ENCODE peak calls at places on chromosomes 1 and 21, in nine cellular contexts. O is CD4-positive, alpha-beta T cell; Q is PC-3; K is 8988T; S is cardiac fibroblast; A is PC-9; D is T-helper 2 cell; U is heart right ventricle; X is hippocampal formation. P is an unnamed sample.

GRCh38 chr1:83901547-83902155 is 97.3 kb downstream of the TTLL7 start:
- DNase-seq in D (no peak), Q (peak; percentile 97), S (peak; percentile 90), X (no peak), O (no peak), K (no peak), A (peak; percentile 15), U (no peak), P (peak; percentile 95)

GRCh38 chr1:110523011-110523410 is 4.0 kb upstream of the KCNA10 start:
- DNase-seq in D (no peak), O (no peak), U (no peak), K (no peak), Q (no peak), S (peak; percentile 2), A (no peak), X (no peak), P (peak; percentile 19)

GRCh38 chr21:25964009-25964408 is 206.6 kb downstream of the APP start:
- DNase-seq in Q (peak; percentile 66), D (no peak), A (no peak), U (peak; percentile 27), O (no peak), X (no peak), S (peak; percentile 63), K (no peak), P (peak; percentile 81)

GRCh38 chr1:159900086-159900680 is at the start of gene CFAP45:
- DNase-seq in X (no peak), U (peak; percentile 83), O (no peak), K (no peak), D (no peak), S (peak; percentile 75), A (peak; percentile 87), Q (peak; percentile 97), P (no peak)

GRCh38 chr1:211515090-211516023 is 23.4 kb upstream of the RD3 start:
- DNase-seq in D (peak; percentile 67), K (peak; percentile 75), U (peak; percentile 61), Q (peak; percentile 90), S (peak; percentile 71), X (no peak), O (peak; percentile 77), A (peak; percentile 99), P (peak; percentile 68)

GRCh38 chr1:91790296-91790851 is 95.6 kb downstream of the TGFBR3 start:
- DNase-seq in S (no peak), D (no peak), X (no peak), Q (no peak), A (no peak), K (no peak), U (no peak), O (no peak), P (no peak)

GRCh38 chr1:95048332-95048731 is 24.4 kb downstream of the ALG14 start:
- DNase-seq in D (no peak), U (no peak), O (no peak), X (no peak), K (no peak), S (no peak), A (no peak), Q (no peak), P (no peak)

GRCh38 chr1:203570805-203571204 is 55.8 kb upstream of the ATP2B4 start:
- DNase-seq in A (no peak), S (no peak), Q (no peak), X (no peak), O (no peak), K (no peak), U (no peak), D (no peak), P (no peak)

GRCh38 chr1:227926896-227927885 is 20.5 kb downstream of the WNT9A start:
- DNase-seq in A (no peak), Q (no peak), O (no peak), X (no peak), K (no peak), D (no peak), S (no peak), U (no peak), P (no peak)

GRCh38 chr1:200907611-200908097 is 13.0 kb downstream of the INAVA start:
- DNase-seq in Q (peak; percentile 65), U (no peak), K (no peak), D (no peak), X (no peak), A (no peak), S (peak; percentile 73), O (no peak), P (no peak)

GRCh38 chr1:184507604-184508289 is 120.9 kb downstream of the C1orf21 start:
- DNase-seq in X (no peak), K (no peak), O (no peak), Q (no peak), U (no peak), A (no peak), S (peak; percentile 33), D (no peak), P (no peak)

GRCh38 chr1:226939439-226940028 is 560 bp upstream of the COQ8A start:
- DNase-seq in A (no peak), S (no peak), K (no peak), X (peak; percentile 63), O (peak; percentile 58), U (peak; percentile 60), D (peak; percentile 64), Q (peak; percentile 66), P (peak; percentile 51)

GRCh38 chr1:95223110-95223509 is 10.9 kb upstream of the RWDD3 start:
- DNase-seq in Q (peak; percentile 60), A (no peak), X (no peak), O (no peak), K (no peak), D (no peak), U (no peak), S (peak; percentile 55), P (no peak)

GRCh38 chr1:40078512-40079333 is 18.3 kb downstream of the PPT1 start:
- DNase-seq in A (peak; percentile 65), D (peak; percentile 16), Q (peak; percentile 86), X (no peak), K (no peak), S (peak; percentile 71), U (peak; percentile 44), O (peak; percentile 24), P (peak; percentile 56)

GRCh38 chr1:94999456-95000131 is 72.7 kb upstream of the CNN3 start:
- DNase-seq in S (no peak), K (no peak), A (no peak), D (no peak), O (no peak), U (peak; percentile 55), Q (no peak), X (no peak), P (no peak)

GRCh38 chr1:38221006-38221649 is 174.5 kb upstream of the POU3F1 start:
- DNase-seq in O (no peak), D (no peak), K (no peak), U (no peak), A (no peak), X (no peak), S (peak; percentile 13), Q (no peak), P (peak; percentile 56)

GRCh38 chr1:243549791-243550190 is 293.9 kb downstream of the SDCCAG8 start:
- DNase-seq in Q (no peak), K (no peak), U (no peak), S (peak; percentile 59), D (no peak), X (no peak), O (no peak), A (no peak), P (peak; percentile 61)

GRCh38 chr21:45033791-45034555 is 40.4 kb upstream of the ADARB1 start:
- DNase-seq in D (no peak), O (no peak), X (no peak), K (no peak), S (peak; percentile 68), Q (no peak), U (no peak), A (no peak), P (peak; percentile 54)

GRCh38 chr1:30111431-30111830 is 612.0 kb downstream of the MATN1 start:
- DNase-seq in A (peak; percentile 38), Q (peak; percentile 71), K (peak; percentile 30), S (peak; percentile 25), U (peak; percentile 50), X (no peak), O (no peak), D (no peak), P (no peak)

GRCh38 chr1:98049370-98050115 is 128.7 kb upstream of the DPYD start:
- DNase-seq in A (no peak), K (no peak), X (no peak), O (no peak), Q (no peak), S (no peak), U (no peak), D (no peak), P (no peak)

GRCh38 chr1:211377539-211378461 is 51.2 kb downstream of the TRAF5 start:
- DNase-seq in Q (no peak), D (no peak), K (no peak), U (no peak), O (no peak), S (no peak), A (no peak), X (no peak), P (no peak)

GRCh38 chr1:78263946-78264345 is 218.2 kb downstream of the GIPC2 start:
- DNase-seq in A (no peak), X (no peak), K (no peak), U (no peak), O (no peak), S (no peak), Q (no peak), D (no peak), P (no peak)

P was measured in HCEC 1CT.